ENCODE peak calls at places on chromosomes 1 and 21, in five cellular contexts. G is tibial nerve, I is right lobe of liver, K is Peyer's patch, N is breast epithelium. Q is an unnamed sample.
A peak's percentile ranks its signal among the peaks of the same experiment; 100 is the strongest.

GRCh38 chr1:183087001-183087400 is 63.8 kb downstream of the LAMC1 start:
- DNase-seq in N (no peak), K (no peak), I (no peak), G (no peak), Q (no peak)

GRCh38 chr1:226943156-226943555 is 3.1 kb downstream of the COQ8A start:
- DNase-seq in K (no peak), N (no peak), G (no peak), I (no peak), Q (no peak)

GRCh38 chr1:178119623-178120022 is 25.7 kb downstream of the RASAL2 start:
- DNase-seq in N (no peak), G (no peak), I (no peak), K (no peak), Q (no peak)

GRCh38 chr1:179447489-179447888 is 81.7 kb downstream of the AXDND1 start:
- DNase-seq in G (no peak), N (no peak), I (no peak), K (no peak), Q (no peak)

GRCh38 chr1:26915204-26915842 is 1.5 kb upstream of the NR0B2 start:
- DNase-seq in G (no peak), K (no peak), N (no peak), I (peak; percentile 94), Q (peak; percentile 85)

GRCh38 chr1:48058135-48058534 is 61.0 kb upstream of the TRABD2B start:
- DNase-seq in G (no peak), N (no peak), K (no peak), I (no peak), Q (no peak)

GRCh38 chr1:228998179-228998578 is 262.9 kb downstream of the RHOU start:
- DNase-seq in I (no peak), K (no peak), G (peak; percentile 33), N (no peak), Q (no peak)

GRCh38 chr1:4801192-4801924 is 146.9 kb downstream of the AJAP1 start:
- DNase-seq in N (no peak), G (peak; percentile 58), I (no peak), K (no peak), Q (no peak)

GRCh38 chr1:179831852-179832699 is 45.5 kb downstream of the TOR1AIP2 start:
- DNase-seq in G (no peak), N (no peak), I (no peak), K (peak; percentile 14), Q (no peak)

GRCh38 chr1:212512731-212513559 is 80.2 kb downstream of the NENF start:
- DNase-seq in G (no peak), K (no peak), I (no peak), N (no peak), Q (no peak)

GRCh38 chr1:112956503-112957132 is 622 bp upstream of the SLC16A1 start:
- DNase-seq in G (peak; percentile 29), I (peak; percentile 72), K (peak; percentile 42), N (no peak), Q (peak; percentile 21)

GRCh38 chr1:112954059-112954458 is 1.9 kb downstream of the SLC16A1 start:
- DNase-seq in K (no peak), N (no peak), I (no peak), G (no peak), Q (no peak)

GRCh38 chr1:112955678-112956502 is at the start of gene SLC16A1:
- DNase-seq in K (peak; percentile 97), G (peak; percentile 88), N (peak; percentile 67), I (peak; percentile 96), Q (peak; percentile 90)

GRCh38 chr1:112957133-112957812 is 1.3 kb upstream of the SLC16A1 start:
- DNase-seq in G (peak; percentile 10), I (no peak), K (peak; percentile 47), N (no peak), Q (no peak)

GRCh38 chr1:112954945-112955677 is 885 bp downstream of the SLC16A1 start:
- DNase-seq in N (no peak), K (peak; percentile 71), I (peak; percentile 59), G (peak; percentile 7), Q (peak; percentile 84)
- TF ChIP-seq POLR2A in N (no peak), K (no peak), I (no peak), G (no peak), Q (no peak)

GRCh38 chr21:41781047-41781405 is 14.2 kb upstream of the RIPK4 start:
- DNase-seq in G (no peak), K (no peak), N (peak; percentile 12), I (no peak), Q (no peak)

GRCh38 chr21:41779659-41780058 is 12.8 kb upstream of the RIPK4 start:
- DNase-seq in K (no peak), G (no peak), N (peak; percentile 48), I (no peak), Q (no peak)

GRCh38 chr21:41777934-41778815 is 11.3 kb upstream of the RIPK4 start:
- DNase-seq in I (peak; percentile 84), K (peak; percentile 25), G (peak; percentile 96), N (peak; percentile 93), Q (peak; percentile 96)

GRCh38 chr21:41778974-41779600 is 12.2 kb upstream of the RIPK4 start:
- DNase-seq in K (no peak), I (no peak), N (peak; percentile 14), G (no peak), Q (peak; percentile 72)

DNA sequence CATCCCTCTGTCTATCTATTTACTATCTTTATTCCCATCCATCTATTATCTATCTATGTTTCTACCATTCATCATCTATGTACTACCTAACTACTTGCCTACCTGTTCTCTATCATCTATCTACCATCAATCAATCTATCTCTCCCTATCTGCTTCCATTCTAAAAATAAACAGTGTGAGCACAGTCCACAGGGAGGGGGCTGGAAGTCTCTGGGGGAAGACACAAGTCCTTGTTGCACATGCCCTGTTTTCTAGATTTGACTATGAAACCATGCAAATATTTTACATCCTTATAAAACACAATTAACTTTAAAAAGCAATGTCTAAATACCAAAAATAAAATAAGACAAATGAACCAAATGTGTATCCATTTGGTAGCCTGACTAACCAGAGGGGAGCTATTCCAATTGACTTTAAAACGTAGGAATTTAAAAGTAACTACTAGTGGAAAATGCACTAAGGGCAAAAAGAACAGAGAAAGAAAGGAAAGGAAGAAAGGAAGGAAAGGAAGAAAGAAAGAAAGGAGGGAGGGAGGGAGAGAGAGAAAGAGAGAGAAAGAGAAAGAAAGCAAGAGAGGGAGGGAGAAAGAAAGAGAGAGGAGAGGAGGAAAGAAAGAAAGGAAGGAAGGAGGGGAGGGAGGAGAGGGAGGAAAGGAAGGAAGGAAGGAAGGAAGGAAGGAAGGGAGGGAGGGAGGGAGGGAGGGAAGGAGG is 13.6 kb upstream of the RIPK4 start:
- DNase-seq in N (no peak), K (no peak), I (no peak), G (no peak), Q (no peak)
- H3K9me3 ChIP-seq in N (no peaks in the 10 kb centered on the region), K (no peaks in the 10 kb centered on the region), I (no peaks in the 10 kb centered on the region), G (no peaks in the 10 kb centered on the region), Q (no peaks in the 10 kb centered on the region)

DNA sequence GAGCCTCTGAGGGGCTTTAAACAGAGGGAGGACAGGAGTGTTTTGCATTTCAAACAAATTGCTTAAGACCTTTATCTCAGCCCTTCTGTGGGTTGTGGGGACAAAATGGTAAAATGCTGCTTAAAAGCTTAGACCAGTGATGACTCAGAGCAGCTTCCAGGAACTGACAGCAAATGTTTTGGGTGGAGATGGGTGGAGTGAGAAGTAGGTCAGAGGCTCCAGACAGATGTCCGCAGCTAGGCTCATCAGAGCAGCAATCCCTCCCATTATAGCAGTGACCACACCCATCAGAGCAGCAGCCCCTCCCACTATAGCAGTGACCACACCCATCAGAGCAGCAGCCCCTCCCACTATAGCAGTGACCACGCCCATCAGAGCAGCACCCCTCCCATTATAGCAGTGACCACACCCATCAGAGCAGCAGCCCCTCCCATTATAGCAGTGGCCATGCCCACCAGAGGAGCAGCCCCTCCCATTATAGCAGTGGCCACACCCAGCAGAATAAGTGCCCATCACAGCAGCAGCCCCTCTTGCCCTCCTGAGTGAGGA is 532.2 kb downstream of the MATN1 start:
- DNase-seq in N (no peak), K (no peak), G (peak; percentile 39), I (no peak), Q (no peak)
- TF ChIP-seq POLR2A in N (no peak), K (no peak), G (no peak), I (no peak), Q (no peak)

DNA sequence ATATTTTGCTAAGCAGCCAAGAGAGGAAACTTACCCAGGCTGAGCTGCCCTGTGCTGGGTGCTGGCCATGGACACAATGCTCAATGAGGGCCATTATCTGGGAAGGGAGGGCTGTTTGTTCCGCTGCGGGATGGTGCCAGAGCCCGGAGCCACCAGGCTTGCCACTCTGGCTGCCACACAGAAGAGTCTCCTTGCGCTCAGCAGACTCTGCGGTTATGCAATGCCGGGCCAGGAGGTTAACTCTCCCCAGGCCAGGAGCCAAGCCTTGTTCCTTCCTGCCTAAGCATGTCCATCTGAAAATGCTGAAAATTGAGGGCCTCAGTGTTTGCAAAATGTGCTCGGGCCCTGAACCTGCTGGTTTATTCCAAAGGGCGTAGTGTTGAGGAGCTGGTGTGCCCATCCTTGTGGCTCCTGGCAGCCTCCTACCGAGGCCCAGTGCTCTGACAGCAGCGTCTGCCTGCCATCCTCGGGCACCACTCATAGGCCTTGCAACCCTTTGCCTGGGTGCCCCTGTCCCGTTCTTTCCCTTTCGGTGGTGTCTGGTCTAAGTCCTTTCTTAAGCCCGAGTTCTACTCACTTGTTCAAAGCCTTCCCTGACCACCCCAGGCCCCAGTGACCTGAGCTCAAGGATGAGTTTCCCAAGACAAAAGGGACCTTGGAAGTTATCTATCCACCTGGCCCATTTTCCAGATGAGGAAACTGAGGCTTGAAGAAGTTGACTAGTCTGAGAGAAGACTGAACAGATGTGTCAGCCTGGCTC is 133.8 kb upstream of the EDN2 start:
- DNase-seq in N (peak; percentile 89), K (no peak), G (peak; percentile 87), I (peak; percentile 92), Q (peak; percentile 85)
- H3K9me3 ChIP-seq in N (no peaks in the 10 kb centered on the region), K (no peaks in the 10 kb centered on the region), G (no peaks in the 10 kb centered on the region), I (no peaks in the 10 kb centered on the region), Q (no peaks in the 10 kb centered on the region)

GRCh38 chr1:9825101-9826074 is 1.6 kb upstream of the CLSTN1 start:
- DNase-seq in K (peak; percentile 39), G (peak; percentile 44), I (no peak), N (peak; percentile 88), Q (no peak)
- TF ChIP-seq POLR2A in K (peak; percentile 78), G (no peak), I (no peak), N (no peak), Q (no peak)

GRCh38 chr1:203563291-203563690 is 63.3 kb upstream of the ATP2B4 start:
- DNase-seq in I (no peak), N (no peak), G (no peak), K (no peak), Q (no peak)
- H3K9me3 ChIP-seq in I (no peaks in the 10 kb centered on the region), N (no peaks in the 10 kb centered on the region), G (no peaks in the 10 kb centered on the region), K (no peaks in the 10 kb centered on the region), Q (no peaks in the 10 kb centered on the region)

GRCh38 chr1:24536391-24536840 is 19.5 kb upstream of the NCMAP start:
- DNase-seq in K (peak; percentile 93), N (no peak), I (no peak), G (no peak), Q (no peak)

GRCh38 chr1:24540051-24540905 is 15.6 kb upstream of the NCMAP start:
- DNase-seq in G (no peak), N (no peak), I (no peak), K (no peak), Q (no peak)

GRCh38 chr1:24535778-24536177 is 20.1 kb upstream of the NCMAP start:
- DNase-seq in I (no peak), K (no peak), N (no peak), G (no peak), Q (no peak)

DNA sequence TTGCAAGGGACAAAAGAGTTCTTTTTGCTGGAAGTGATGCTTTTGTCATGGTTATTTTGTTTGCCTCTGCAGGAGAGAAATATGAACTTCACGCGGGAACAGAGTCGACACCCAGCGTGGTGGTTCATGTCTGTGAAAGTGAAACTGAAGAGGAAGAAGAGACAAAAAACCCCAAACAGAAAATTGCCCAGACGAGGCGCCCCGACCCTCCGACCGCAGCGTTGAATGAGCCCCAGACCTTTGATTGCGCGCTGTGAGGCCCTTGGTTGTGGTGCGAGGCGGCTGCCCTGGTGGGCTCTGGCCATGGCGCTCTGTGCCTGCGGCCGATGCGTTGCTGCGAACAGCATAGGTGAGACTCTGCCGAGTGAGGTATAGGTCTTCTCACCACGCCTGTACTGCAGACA is 20.9 kb upstream of the NCMAP start:
- DNase-seq in G (no peak), I (no peak), K (peak; percentile 75), N (no peak), Q (peak; percentile 81)
- TF ChIP-seq POLR2A in G (no peak), I (no peak), K (no peak), N (no peak), Q (no peak)